ENCODE peak calls at places on chromosomes 1 and 21, in ten cellular contexts. L is OCI-LY7; T is fibroblast of pulmonary artery; W is lower leg skin; Q is left ventricle myocardium inferior; S is H7; B is AG10803; N is cardiac fibroblast; Y is BE2C; D is naive thymus-derived CD4-positive, alpha-beta T cell. M is an unnamed sample.
A peak's percentile ranks its signal among the peaks of the same experiment; 100 is the strongest.

GRCh38 chr1:33905241-33905640 is 41.4 kb downstream of the HMGB4 start:
- DNase-seq in B (peak; percentile 20), W (peak; percentile 3), Y (no peak), Q (no peak), D (no peak), T (no peak), L (no peak), N (no peak), S (no peak), M (no peak)

GRCh38 chr1:208778417-208778816 is 534.2 kb upstream of the PLXNA2 start:
- DNase-seq in S (no peak), Y (no peak), W (no peak), L (no peak), Q (no peak), T (no peak), N (no peak), D (no peak), B (no peak), M (no peak)

GRCh38 chr21:35674895-35675470 is 385.3 kb downstream of the SETD4 start:
- DNase-seq in D (no peak), S (no peak), W (no peak), L (no peak), N (peak; percentile 7), Y (no peak), B (no peak), Q (no peak), T (peak; percentile 18), M (peak; percentile 11)

GRCh38 chr1:42214447-42214871 is 49.9 kb upstream of the GUCA2A start:
- DNase-seq in Q (no peak), D (no peak), S (no peak), T (peak; percentile 86), Y (no peak), B (peak; percentile 66), L (no peak), W (no peak), N (peak; percentile 86), M (peak; percentile 82)

GRCh38 chr1:171110485-171111340 is 20.0 kb downstream of the FMO3 start:
- DNase-seq in Q (no peak), D (no peak), L (no peak), Y (no peak), B (peak; percentile 25), W (no peak), T (peak; percentile 59), S (no peak), N (peak; percentile 76), M (peak; percentile 59)

GRCh38 chr1:210397252-210397651 is 68.5 kb downstream of the HHAT start:
- DNase-seq in B (no peak), N (peak; percentile 50), L (no peak), D (no peak), S (no peak), T (peak; percentile 15), Q (no peak), Y (no peak), W (no peak), M (peak; percentile 74)

GRCh38 chr1:182826892-182827291 is 12.3 kb upstream of the DHX9 start:
- DNase-seq in T (no peak), Y (no peak), S (no peak), B (no peak), Q (no peak), W (no peak), D (no peak), L (no peak), N (no peak), M (no peak)

GRCh38 chr1:154352581-154353459 is 27.5 kb downstream of the ATP8B2 start:
- DNase-seq in N (peak; percentile 82), Q (peak; percentile 44), T (peak; percentile 60), S (peak; percentile 85), Y (no peak), L (no peak), W (peak; percentile 90), B (peak; percentile 65), D (peak; percentile 58), M (peak; percentile 81)

GRCh38 chr1:25774921-25775774 is 24.8 kb upstream of the SELENON start:
- DNase-seq in S (peak; percentile 59), L (peak; percentile 80), W (no peak), Q (no peak), Y (peak; percentile 84), N (no peak), T (no peak), B (no peak), D (peak; percentile 97), M (no peak)

GRCh38 chr1:209398330-209398991 is 185.1 kb upstream of the CAMK1G start:
- DNase-seq in T (peak; percentile 96), L (no peak), W (no peak), N (peak; percentile 94), Y (no peak), D (no peak), B (peak; percentile 97), S (no peak), Q (no peak), M (peak; percentile 90)

GRCh38 chr1:203621559-203622130 is 5.0 kb upstream of the ATP2B4 start:
- DNase-seq in L (no peak), B (no peak), Y (no peak), Q (no peak), N (no peak), D (no peak), T (no peak), W (no peak), S (no peak), M (no peak)

GRCh38 chr1:87478231-87478630 is 149.6 kb downstream of the LMO4 start:
- DNase-seq in Q (peak; percentile 29), W (no peak), L (no peak), D (no peak), T (peak; percentile 11), S (peak; percentile 40), Y (no peak), N (peak; percentile 23), B (peak; percentile 13), M (peak; percentile 21)

GRCh38 chr21:44497641-44498243 is 42.3 kb downstream of the KRTAP10-1 start:
- DNase-seq in L (no peak), N (peak; percentile 22), B (peak; percentile 22), Q (no peak), Y (no peak), W (no peak), T (peak; percentile 18), D (no peak), S (peak; percentile 63), M (peak; percentile 18)

GRCh38 chr1:109877320-109877771 is 33.3 kb upstream of the CSF1 start:
- DNase-seq in L (no peak), D (no peak), B (peak; percentile 98), Q (peak; percentile 74), T (peak; percentile 95), Y (no peak), W (peak; percentile 91), N (peak; percentile 95), S (peak; percentile 82), M (peak; percentile 94)

GRCh38 chr1:197989058-197989457 is 71.9 kb downstream of the LHX9 start:
- DNase-seq in L (no peak), N (no peak), W (no peak), B (no peak), Y (no peak), Q (no peak), S (no peak), T (no peak), D (no peak), M (no peak)

GRCh38 chr1:153940756-153941155 is 5.8 kb downstream of the DENND4B start:
- DNase-seq in S (no peak), B (no peak), D (no peak), T (no peak), L (no peak), Q (no peak), Y (no peak), N (no peak), W (no peak), M (no peak)

GRCh38 chr1:239126881-239127280 is 259.5 kb upstream of the CHRM3 start:
- DNase-seq in B (no peak), L (no peak), Y (no peak), Q (no peak), D (no peak), T (no peak), N (no peak), W (no peak), S (no peak), M (no peak)

GRCh38 chr1:40372658-40373322 is 737 bp upstream of the SMAP2 start:
- DNase-seq in B (no peak), W (no peak), T (no peak), Q (no peak), S (no peak), D (no peak), N (no peak), Y (no peak), L (no peak), M (no peak)
- H3K4me3 ChIP-seq in B (peak overlapping the region; percentile 48), W (no peak overlapping the region), T (no peak overlapping the region), Q (peak overlapping the region; percentile 84), S (no peak overlapping the region), D (peak overlapping the region; percentile 99), N (no peak overlapping the region), Y (no peak overlapping the region), L (peak overlapping the region; percentile 92), M (peak overlapping the region; percentile 32)

GRCh38 chr1:3012511-3013291 is 8.6 kb upstream of the ACTRT2 start:
- DNase-seq in L (peak; percentile 25), W (peak; percentile 86), S (peak; percentile 92), N (no peak), D (peak; percentile 21), Q (peak; percentile 48), Y (peak; percentile 58), B (no peak), T (no peak), M (no peak)

GRCh38 chr1:3013371-3014038 is 7.8 kb upstream of the ACTRT2 start:
- DNase-seq in D (no peak), W (peak; percentile 65), Y (no peak), N (no peak), B (no peak), L (no peak), S (no peak), T (no peak), Q (peak; percentile 3), M (no peak)

GRCh38 chr1:3015269-3015635 is 6.0 kb upstream of the ACTRT2 start:
- DNase-seq in D (no peak), L (no peak), T (no peak), B (no peak), W (peak; percentile 82), S (no peak), N (no peak), Y (no peak), Q (peak; percentile 4), M (no peak)

GRCh38 chr1:3014443-3015268 is 6.6 kb upstream of the ACTRT2 start:
- DNase-seq in S (peak; percentile 62), Y (no peak), Q (peak; percentile 5), D (no peak), N (no peak), L (no peak), B (no peak), T (no peak), W (peak; percentile 58), M (no peak)

GRCh38 chr1:3014041-3014440 is 7.2 kb upstream of the ACTRT2 start:
- DNase-seq in D (no peak), N (no peak), L (no peak), T (no peak), B (no peak), Y (no peak), Q (peak; percentile 6), S (no peak), W (peak; percentile 75), M (no peak)
- H3K4me3 ChIP-seq in D (no peak overlapping the region), N (no peak overlapping the region), L (no peak overlapping the region), T (no peak overlapping the region), B (no peak overlapping the region), Y (no peak overlapping the region), Q (no peak overlapping the region), S (no peak overlapping the region), W (no peak overlapping the region), M (no peak overlapping the region)

GRCh38 chr1:194600716-194601115 is 1414.3 kb upstream of the B3GALT2 start:
- DNase-seq in W (no peak), D (no peak), T (no peak), Y (no peak), L (no peak), S (no peak), B (no peak), N (no peak), Q (no peak), M (no peak)
- H3K4me3 ChIP-seq in W (no peak overlapping the region), D (no peak overlapping the region), T (no peak overlapping the region), Y (no peak overlapping the region), L (no peak overlapping the region), S (no peak overlapping the region), B (no peak overlapping the region), N (no peak overlapping the region), Q (no peak overlapping the region), M (no peak overlapping the region)

GRCh38 chr1:12460911-12461621 is 156.9 kb downstream of the DHRS3 start:
- DNase-seq in S (no peak), T (no peak), N (no peak), Q (peak; percentile 69), Y (no peak), B (peak; percentile 72), W (peak; percentile 85), D (no peak), L (no peak), M (peak; percentile 58)
- H3K4me3 ChIP-seq in S (no peak overlapping the region), T (no peak overlapping the region), N (no peak overlapping the region), Q (peak overlapping the region; percentile 10), Y (no peak overlapping the region), B (no peak overlapping the region), W (no peak overlapping the region), D (no peak overlapping the region), L (no peak overlapping the region), M (no peak overlapping the region)